ENCODE peak calls at places on chromosome 14, in nine cellular contexts. W is effector memory CD4-positive, alpha-beta T cell; K is T-helper 2 cell; J is activated naive CD4-positive, alpha-beta T cell treated with anti-CD3 and anti-CD28 coated beads, Interleukin-2, amount 50 U/mL, for 16 hours; F is stomach; D is fibroblast of the conjunctiva; Z is nephron progenitor cell; M is NCI-H82; X is GM12865. G is an unnamed sample.

GRCh38 chr14:83744901-83745300 is 1785.0 kb upstream of the FLRT2 start:
- DNase-seq in W (no peak), K (no peak), J (no peak), F (no peak), D (no peak), Z (no peak), M (no peak), X (no peak), G (no peak)

GRCh38 chr14:24481622-24482324 is 26.3 kb downstream of the CMA1 start:
- DNase-seq in W (no peak), K (no peak), J (peak; percentile 58), F (peak; percentile 27), D (peak; percentile 1), Z (peak; percentile 74), M (peak; percentile 70), X (peak; percentile 82), G (no peak)

GRCh38 chr14:68249534-68250517 is 430.2 kb downstream of the RAD51B start:
- DNase-seq in W (no peak), K (no peak), J (no peak), F (no peak), D (peak; percentile 65), Z (peak; percentile 13), M (no peak), X (no peak), G (no peak)

GRCh38 chr14:68248481-68249255 is 429.1 kb downstream of the RAD51B start:
- DNase-seq in W (no peak), K (no peak), J (no peak), F (no peak), D (peak; percentile 86), Z (peak; percentile 16), M (peak; percentile 63), X (peak; percentile 81), G (no peak)

GRCh38 chr14:64970776-64971451 is 1.2 kb downstream of the RAB15 start:
- DNase-seq in W (no peak), K (no peak), J (no peak), F (no peak), D (no peak), Z (no peak), M (no peak), X (no peak), G (peak; percentile 34)

GRCh38 chr14:65238456-65238855 is 136.1 kb upstream of the MAX start:
- DNase-seq in W (no peak), K (no peak), J (no peak), F (no peak), D (no peak), Z (no peak), M (no peak), X (no peak), G (no peak)

GRCh38 chr14:104389326-104390220 is 190.0 kb upstream of the C14orf180 start:
- DNase-seq in W (no peak), K (no peak), J (peak; percentile 12), F (peak; percentile 23), D (no peak), Z (no peak), M (no peak), X (peak; percentile 18), G (no peak)

GRCh38 chr14:88667555-88668273 is 104.9 kb downstream of the ZC3H14 start:
- DNase-seq in W (no peak), K (no peak), J (peak; percentile 30), F (peak; percentile 51), D (peak; percentile 67), Z (peak; percentile 52), M (peak; percentile 88), X (peak; percentile 89), G (peak; percentile 40)

GRCh38 chr14:60350366-60350720 is 101.3 kb downstream of the PPM1A start:
- DNase-seq in W (no peak), K (no peak), J (no peak), F (no peak), D (no peak), Z (peak; percentile 17), M (peak; percentile 71), X (no peak), G (no peak)

GRCh38 chr14:97270308-97270707 is 473.1 kb downstream of the VRK1 start:
- DNase-seq in W (no peak), K (no peak), J (no peak), F (no peak), D (no peak), Z (no peak), M (no peak), X (no peak), G (no peak)

GRCh38 chr14:50344116-50344775 is 32.1 kb downstream of the DMAC2L start:
- DNase-seq in W (peak; percentile 7), K (no peak), J (peak; percentile 75), F (no peak), D (no peak), Z (no peak), M (no peak), X (peak; percentile 77), G (no peak)